ENCODE peak calls at places on chromosomes 11 and 22, in five cellular contexts. X is prostate gland, G is tibial nerve, V is left lung, L is tibial artery. Q is an unnamed sample. For H3K9me3, the result is how much of the 10 kb centered on the place peaks cover.

GRCh38 chr22:42814616-42815015 is 42.5 kb downstream of the ARFGAP3 start:
- DNase-seq in G (no peak), X (no peak), L (no peak), V (no peak), Q (no peak)

GRCh38 chr11:22459053-22459452 is 120.9 kb downstream of the SLC17A6 start:
- DNase-seq in X (no peak), G (no peak), L (no peak), V (no peak), Q (no peak)

GRCh38 chr11:22634897-22635629 is 9.4 kb upstream of the FANCF start:
- DNase-seq in G (no peak), L (no peak), X (no peak), V (no peak), Q (no peak)

GRCh38 chr22:37609240-37610152 is 862 bp downstream of the GGA1 start:
- DNase-seq in L (no peak), G (peak), X (no peak), V (no peak), Q (no peak)

GRCh38 chr11:84420261-84420660 is 1134.1 kb upstream of the CCDC90B start:
- DNase-seq in V (no peak), L (no peak), X (no peak), G (no peak), Q (no peak)

GRCh38 chr11:71184421-71185210 is 67.8 kb downstream of the SHANK2 start:
- DNase-seq in X (no peak), G (no peak), L (peak), V (no peak), Q (no peak)

GRCh38 chr11:114316980-114317675 is 20.9 kb downstream of the NNMT start:
- DNase-seq in G (no peak), V (no peak), X (no peak), L (peak), Q (no peak)

GRCh38 chr22:42443240-42444059 is 11.2 kb upstream of the NFAM1 start:
- DNase-seq in L (no peak), G (no peak), X (no peak), V (no peak), Q (no peak)

GRCh38 chr11:123543796-123544195 is 110.6 kb downstream of the SCN3B start:
- DNase-seq in L (no peak), V (no peak), G (no peak), X (no peak), Q (no peak)

GRCh38 chr11:64568584-64569140 is 22.4 kb upstream of the SLC22A12 start:
- DNase-seq in V (no peak), X (no peak), L (no peak), G (no peak), Q (no peak)

GRCh38 chr11:94525933-94526332 is 13.7 kb downstream of the C11orf97 start:
- DNase-seq in V (peak), X (peak), L (peak), G (peak), Q (no peak)

GRCh38 chr11:36564376-36565032 is 3.3 kb upstream of the RAG1 start:
- DNase-seq in G (peak), V (no peak), X (peak), L (peak), Q (no peak)

GRCh38 chr11:95922099-95922498 is 1.8 kb downstream of the MTMR2 start:
- DNase-seq in G (no peak), L (no peak), X (no peak), V (no peak), Q (no peak)

GRCh38 chr22:44071760-44072159 is 47.7 kb downstream of the PARVB start:
- DNase-seq in L (no peak), G (no peak), X (no peak), V (no peak), Q (no peak)

GRCh38 chr11:65057526-65057925 is 827 bp downstream of the NAALADL1 start:
- DNase-seq in G (no peak), V (no peak), L (no peak), X (no peak), Q (no peak)

GRCh38 chr22:29030016-29030617 is 31.5 kb downstream of the C22orf31 start:
- DNase-seq in L (no peak), G (no peak), X (no peak), V (no peak), Q (no peak)

GRCh38 chr22:42641801-42642413 is 1.5 kb upstream of the ATP5MGL start:
- DNase-seq in X (no peak), G (no peak), L (no peak), V (no peak), Q (no peak)

GRCh38 chr22:24310969-24311368 is 40.3 kb downstream of the SPECC1L start:
- DNase-seq in X (no peak), V (no peak), G (no peak), L (no peak), Q (no peak)

GRCh38 chr11:65260756-65261590 is 789 bp upstream of the POLA2 start:
- DNase-seq in V (no peak), L (no peak), G (peak), X (no peak), Q (no peak)

GRCh38 chr22:39316440-39317083 is 2.9 kb downstream of the RPL3 start:
- DNase-seq in X (peak), V (no peak), L (peak), G (peak), Q (peak)

GRCh38 chr11:46294365-46295309 is 17.2 kb downstream of the CREB3L1 start:
- DNase-seq in L (no peak), G (no peak), X (no peak), V (peak), Q (no peak)

GRCh38 chr11:110425751-110426545 is 3.8 kb upstream of the FDX1 start:
- DNase-seq in V (no peak), X (no peak), L (no peak), G (no peak), Q (no peak)

GRCh38 chr11:111539426-111540113 is 950 bp upstream of the LAYN start:
- DNase-seq in X (no peak), V (no peak), G (no peak), L (no peak), Q (no peak)

GRCh38 chr11:111538407-111539114 is 2.0 kb upstream of the LAYN start:
- DNase-seq in G (no peak), L (no peak), X (no peak), V (no peak), Q (no peak)

GRCh38 chr11:111540114-111540920 is at the start of gene LAYN:
- DNase-seq in L (peak), V (peak), G (no peak), X (peak), Q (no peak)

GRCh38 chr11:111535281-111535680 is 5.2 kb upstream of the LAYN start:
- DNase-seq in G (no peak), V (no peak), X (no peak), L (no peak), Q (no peak)

GRCh38 chr11:111537336-111537860 is 3.1 kb upstream of the LAYN start:
- DNase-seq in G (no peak), V (no peak), X (no peak), L (no peak), Q (no peak)
- H3K9me3 ChIP-seq in G (under half), V (under half), X (under half), L (under half), Q (under half)

GRCh38 chr11:26322335-26323067 is 9.4 kb upstream of the ANO3 start:
- DNase-seq in X (no peak), V (no peak), G (no peak), L (no peak), Q (no peak)

GRCh38 chr11:26324270-26324669 is 7.7 kb upstream of the ANO3 start:
- DNase-seq in V (no peak), L (no peak), X (no peak), G (no peak), Q (no peak)

GRCh38 chr11:26323837-26324236 is 8.1 kb upstream of the ANO3 start:
- DNase-seq in X (no peak), G (no peak), V (no peak), L (no peak), Q (no peak)

GRCh38 chr11:26319906-26320305 is 12.0 kb upstream of the ANO3 start:
- DNase-seq in V (no peak), X (no peak), G (no peak), L (no peak), Q (no peak)
- H3K9me3 ChIP-seq in V (under half), X (under half), G (under half), L (under half), Q (under half)

DNA sequence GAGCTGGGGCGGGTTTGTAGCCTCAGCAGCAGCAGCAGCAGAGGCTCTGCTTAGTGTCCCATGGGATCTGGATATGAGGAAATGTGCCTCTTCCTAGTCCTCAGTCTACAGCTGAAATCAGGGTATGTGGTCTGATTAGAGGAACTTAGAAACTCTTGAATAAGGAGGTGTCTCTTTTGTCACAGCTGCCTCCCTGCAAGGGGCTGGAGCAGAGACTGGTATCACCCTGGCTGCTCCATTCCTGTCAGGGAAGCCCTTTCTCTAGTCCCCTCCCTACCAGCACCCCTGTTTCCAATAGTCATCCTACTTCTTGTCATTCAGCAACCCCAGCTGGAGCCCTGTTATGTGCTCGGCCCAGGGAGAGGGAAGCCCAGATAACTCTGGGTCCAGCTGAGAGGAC is 54.3 kb downstream of the CEP164 start:
- DNase-seq in X (no peak), V (no peak), G (no peak), L (no peak), Q (no peak)
- H3K9me3 ChIP-seq in X (under half), V (under half), G (under half), L (under half), Q (under half)

DNA sequence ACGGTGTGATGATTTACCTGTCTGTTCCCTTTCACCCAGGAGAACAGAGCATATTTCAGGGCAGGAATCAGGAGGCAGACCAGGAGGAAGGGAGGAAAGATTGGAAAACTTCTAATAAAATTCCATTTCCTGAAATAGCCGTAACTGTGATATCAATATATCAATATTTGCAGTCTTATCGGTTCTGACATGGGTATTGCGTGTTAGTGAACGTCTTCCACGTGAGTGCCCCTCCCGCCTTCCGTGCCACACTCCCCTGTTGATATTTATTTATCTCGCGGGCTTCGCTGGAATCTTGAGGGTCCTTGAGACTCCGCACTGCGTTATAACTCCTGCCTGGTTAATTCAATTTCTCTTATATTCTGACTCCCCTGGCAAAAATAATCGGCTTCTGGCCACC is 1160.4 kb downstream of the BRD1 start:
- DNase-seq in L (no peak), V (no peak), G (no peak), X (no peak), Q (no peak)
- H3K9me3 ChIP-seq in L (under half), V (under half), G (under half), X (under half), Q (under half)

GRCh38 chr22:11307996-11308395 is 4220.0 kb upstream of the OR11H1 start:
- DNase-seq in X (no peak), L (no peak), G (no peak), V (peak), Q (no peak)
- H3K9me3 ChIP-seq in X (under half), L (under half), G (under half), V (half or more), Q (under half)

GRCh38 chr11:132523929-132524328 is 1008.4 kb downstream of the OPCML start:
- DNase-seq in V (no peak), L (no peak), G (no peak), X (no peak), Q (no peak)
- H3K9me3 ChIP-seq in V (under half), L (under half), G (under half), X (under half), Q (under half)

GRCh38 chr22:49617866-49618688 is 209.6 kb downstream of the BRD1 start:
- DNase-seq in X (no peak), L (no peak), G (no peak), V (peak), Q (no peak)
- H3K9me3 ChIP-seq in X (under half), L (under half), G (under half), V (under half), Q (under half)

GRCh38 chr22:48263431-48263765 is 1500.9 kb downstream of the TBC1D22A start:
- DNase-seq in G (no peak), L (no peak), V (no peak), X (no peak), Q (no peak)

GRCh38 chr22:48262596-48263430 is 1500.4 kb downstream of the TBC1D22A start:
- DNase-seq in X (no peak), G (no peak), L (no peak), V (no peak), Q (no peak)

GRCh38 chr22:48264586-48264985 is 1502.1 kb downstream of the TBC1D22A start:
- DNase-seq in L (no peak), G (no peak), V (no peak), X (no peak), Q (no peak)

GRCh38 chr22:48265000-48265625 is 1502.7 kb downstream of the TBC1D22A start:
- DNase-seq in G (no peak), X (no peak), L (no peak), V (no peak), Q (no peak)

DNA sequence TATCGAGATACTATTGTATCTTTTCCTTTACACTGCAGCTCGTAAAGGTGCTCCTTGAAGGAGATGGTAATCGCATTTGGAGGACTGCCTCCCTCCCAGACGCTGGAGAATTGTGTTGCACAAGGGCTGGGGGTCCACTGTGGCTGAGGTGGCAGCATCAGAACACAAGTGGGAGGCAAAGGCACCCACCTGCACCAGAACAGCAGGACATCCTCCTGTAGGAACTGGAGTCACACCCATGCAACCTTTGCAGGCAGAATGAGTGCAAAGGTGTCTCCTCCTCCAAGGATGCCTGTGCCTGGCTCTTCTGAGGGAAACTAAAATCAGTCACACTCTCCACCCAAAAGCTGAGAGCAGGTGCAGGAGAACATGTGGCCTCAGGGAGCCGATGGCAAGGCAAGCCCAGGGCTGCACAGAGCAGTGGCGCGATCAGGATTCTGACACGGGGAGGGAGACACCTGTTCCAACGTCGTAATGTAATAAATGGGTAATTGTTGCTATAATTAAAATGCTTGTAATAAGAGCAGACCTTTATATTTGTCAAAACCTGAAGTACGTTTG is 1501.4 kb downstream of the TBC1D22A start:
- DNase-seq in L (no peak), V (no peak), X (no peak), G (no peak), Q (no peak)
- H3K9me3 ChIP-seq in L (under half), V (under half), X (under half), G (under half), Q (under half)

DNA sequence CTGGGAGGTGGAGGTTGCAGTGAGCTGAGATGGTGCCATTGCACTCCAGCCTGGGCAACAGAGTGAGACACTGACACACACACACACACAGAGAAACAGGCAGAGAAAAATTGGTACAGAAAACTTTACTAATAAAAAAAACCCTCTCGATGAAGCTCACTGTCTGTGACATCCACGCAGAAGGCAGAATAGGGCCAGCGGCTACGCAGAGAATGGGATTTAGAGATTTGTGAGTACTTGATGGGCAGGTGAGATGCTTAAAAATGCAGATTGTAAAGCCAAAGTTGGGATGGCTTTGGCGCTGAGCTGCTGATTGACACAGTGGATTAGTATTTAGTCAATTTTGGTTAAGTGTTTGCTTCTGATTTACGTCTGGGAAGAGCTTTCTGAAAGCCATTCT is 561.1 kb downstream of the TBC1D22A start:
- DNase-seq in G (no peak), V (no peak), X (no peak), L (no peak), Q (no peak)
- H3K9me3 ChIP-seq in G (under half), V (under half), X (under half), L (under half), Q (under half)

Q was measured in T-helper 17 cell.